ENCODE peak calls at places on chromosomes 7 and 10, in four cellular contexts. One of them, this sample, is unnamed.

GRCh38 chr10:89391882-89392756 is at the start of gene IFIT1:
- DNase-seq in C1 segment of cervical spinal cord: peak
- DNase-seq in activated naive CD8-positive, alpha-beta T cell treated with anti-CD3 and anti-CD28 coated beads for 36 hours: peak
- DNase-seq in MCF 10A: peak
- DNase-seq in this sample: peak

GRCh38 chr7:142438923-142439515 is 181.2 kb upstream of the PRSS58 start:
- DNase-seq in C1 segment of cervical spinal cord: no peak
- DNase-seq in MCF 10A: no peak
- DNase-seq in activated naive CD8-positive, alpha-beta T cell treated with anti-CD3 and anti-CD28 coated beads for 36 hours: no peak
- DNase-seq in this sample: no peak

GRCh38 chr10:84493951-84494848 is 165.8 kb downstream of the CCSER2 start:
- DNase-seq in activated naive CD8-positive, alpha-beta T cell treated with anti-CD3 and anti-CD28 coated beads for 36 hours: no peak
- DNase-seq in C1 segment of cervical spinal cord: no peak
- DNase-seq in MCF 10A: peak
- DNase-seq in this sample: no peak

GRCh38 chr10:59991661-59992060 is 85.3 kb upstream of the CCDC6 start:
- DNase-seq in activated naive CD8-positive, alpha-beta T cell treated with anti-CD3 and anti-CD28 coated beads for 36 hours: no peak
- DNase-seq in MCF 10A: peak
- DNase-seq in C1 segment of cervical spinal cord: no peak
- DNase-seq in this sample: no peak

GRCh38 chr7:117946201-117946633 is 73.0 kb upstream of the CTTNBP2 start:
- DNase-seq in MCF 10A: peak
- DNase-seq in C1 segment of cervical spinal cord: no peak
- DNase-seq in activated naive CD8-positive, alpha-beta T cell treated with anti-CD3 and anti-CD28 coated beads for 36 hours: no peak
- DNase-seq in this sample: no peak

GRCh38 chr7:155576416-155576815 is 30.1 kb upstream of the CNPY1 start:
- DNase-seq in MCF 10A: no peak
- DNase-seq in activated naive CD8-positive, alpha-beta T cell treated with anti-CD3 and anti-CD28 coated beads for 36 hours: no peak
- DNase-seq in C1 segment of cervical spinal cord: no peak
- DNase-seq in this sample: no peak

GRCh38 chr10:91551856-91552255 is 81.0 kb downstream of the PPP1R3C start:
- DNase-seq in activated naive CD8-positive, alpha-beta T cell treated with anti-CD3 and anti-CD28 coated beads for 36 hours: no peak
- DNase-seq in MCF 10A: peak
- DNase-seq in C1 segment of cervical spinal cord: peak
- DNase-seq in this sample: no peak

GRCh38 chr10:13475124-13475523 is 53.7 kb downstream of the BEND7 start:
- DNase-seq in activated naive CD8-positive, alpha-beta T cell treated with anti-CD3 and anti-CD28 coated beads for 36 hours: no peak
- DNase-seq in C1 segment of cervical spinal cord: no peak
- DNase-seq in MCF 10A: peak
- DNase-seq in this sample: no peak

GRCh38 chr10:99700649-99701048 is 31.3 kb downstream of the COX15 start:
- DNase-seq in MCF 10A: no peak
- DNase-seq in C1 segment of cervical spinal cord: no peak
- DNase-seq in activated naive CD8-positive, alpha-beta T cell treated with anti-CD3 and anti-CD28 coated beads for 36 hours: no peak
- DNase-seq in this sample: no peak

GRCh38 chr10:130691787-130692186 is 555.6 kb downstream of the GLRX3 start:
- DNase-seq in C1 segment of cervical spinal cord: no peak
- DNase-seq in MCF 10A: no peak
- DNase-seq in activated naive CD8-positive, alpha-beta T cell treated with anti-CD3 and anti-CD28 coated beads for 36 hours: no peak
- DNase-seq in this sample: no peak

GRCh38 chr10:51862149-51862548 is 162.8 kb upstream of the CSTF2T start:
- DNase-seq in activated naive CD8-positive, alpha-beta T cell treated with anti-CD3 and anti-CD28 coated beads for 36 hours: no peak
- DNase-seq in MCF 10A: no peak
- DNase-seq in C1 segment of cervical spinal cord: no peak
- DNase-seq in this sample: no peak

GRCh38 chr10:38038107-38038931 is 27.8 kb downstream of the ZNF33A start:
- DNase-seq in C1 segment of cervical spinal cord: no peak
- DNase-seq in MCF 10A: no peak
- DNase-seq in activated naive CD8-positive, alpha-beta T cell treated with anti-CD3 and anti-CD28 coated beads for 36 hours: no peak
- DNase-seq in this sample: no peak

GRCh38 chr10:72058989-72059842 is 29.1 kb downstream of the SPOCK2 start:
- DNase-seq in C1 segment of cervical spinal cord: no peak
- DNase-seq in MCF 10A: no peak
- DNase-seq in activated naive CD8-positive, alpha-beta T cell treated with anti-CD3 and anti-CD28 coated beads for 36 hours: no peak
- DNase-seq in this sample: no peak

GRCh38 chr7:55021951-55022617 is 3.3 kb downstream of the EGFR start:
- DNase-seq in activated naive CD8-positive, alpha-beta T cell treated with anti-CD3 and anti-CD28 coated beads for 36 hours: no peak
- DNase-seq in C1 segment of cervical spinal cord: no peak
- DNase-seq in MCF 10A: peak
- DNase-seq in this sample: no peak

GRCh38 chr7:47458057-47458456 is 123.9 kb downstream of the TNS3 start:
- DNase-seq in activated naive CD8-positive, alpha-beta T cell treated with anti-CD3 and anti-CD28 coated beads for 36 hours: no peak
- DNase-seq in C1 segment of cervical spinal cord: no peak
- DNase-seq in MCF 10A: peak
- DNase-seq in this sample: no peak

GRCh38 chr7:111903797-111904196 is 302.4 kb downstream of the DOCK4 start:
- DNase-seq in C1 segment of cervical spinal cord: no peak
- DNase-seq in MCF 10A: peak
- DNase-seq in activated naive CD8-positive, alpha-beta T cell treated with anti-CD3 and anti-CD28 coated beads for 36 hours: no peak
- DNase-seq in this sample: no peak

GRCh38 chr10:132644544-132645530 is 107.2 kb downstream of the INPP5A start:
- DNase-seq in activated naive CD8-positive, alpha-beta T cell treated with anti-CD3 and anti-CD28 coated beads for 36 hours: no peak
- DNase-seq in C1 segment of cervical spinal cord: no peak
- DNase-seq in MCF 10A: no peak
- DNase-seq in this sample: no peak

This sample was measured in T-helper 9 cell.